ENCODE peak calls at places on chromosomes 2 and 18, in nine cellular contexts. V is Kasumi-1; I is GM12891; R is PC-3; W is stimulated activated CD4-positive, alpha-beta T cell treated with anti-CD3 and anti-CD28 coated beads, Interleukin-15, amount 100 ng/mL, for 24 hours; P is esophagus squamous epithelium; L is Calu3; Q is nucleus accumbens; J is K562. Z is an unnamed sample.

GRCh38 chr2:234406085-234406484 is 90.8 kb downstream of the ARL4C start:
- DNase-seq in V (no peak), I (no peak), R (peak; percentile 25), W (no peak), P (no peak), L (no peak), Q (no peak), J (no peak), Z (no peak)

GRCh38 chr2:3269425-3270094 is 108.1 kb downstream of the EIPR1 start:
- DNase-seq in V (no peak), I (no peak), R (no peak), W (no peak), P (no peak), L (no peak), Q (no peak), J (no peak), Z (no peak)

GRCh38 chr2:43142921-43143438 is 83.4 kb downstream of the ZFP36L2 start:
- DNase-seq in V (peak; percentile 19), I (no peak), R (no peak), W (peak; percentile 55), P (no peak), L (peak; percentile 38), Q (no peak), J (peak; percentile 53), Z (no peak)

GRCh38 chr2:100291152-100291970 is 30.9 kb downstream of the LONRF2 start:
- DNase-seq in V (peak; percentile 84), I (no peak), R (peak; percentile 92), W (peak; percentile 75), P (no peak), L (peak; percentile 85), Q (peak; percentile 13), J (peak; percentile 90), Z (peak; percentile 86)

GRCh38 chr2:1586946-1587840 is 157.1 kb downstream of the PXDN start:
- DNase-seq in V (no peak), I (no peak), R (peak; percentile 58), W (no peak), P (no peak), L (peak; percentile 32), Q (no peak), J (no peak), Z (no peak)

GRCh38 chr18:37408676-37409305 is 156.8 kb downstream of the CELF4 start:
- DNase-seq in V (no peak), I (no peak), R (no peak), W (no peak), P (no peak), L (no peak), Q (no peak), J (no peak), Z (no peak)

GRCh38 chr2:15388406-15389325 is 172.5 kb downstream of the NBAS start:
- DNase-seq in V (no peak), I (no peak), R (peak; percentile 10), W (no peak), P (no peak), L (no peak), Q (no peak), J (no peak), Z (no peak)

GRCh38 chr2:73258913-73259215 is 24.8 kb downstream of the CCT7 start:
- DNase-seq in V (no peak), I (no peak), R (no peak), W (no peak), P (no peak), L (no peak), Q (no peak), J (no peak), Z (no peak)

GRCh38 chr2:3302751-3303582 is 74.7 kb downstream of the EIPR1 start:
- DNase-seq in V (no peak), I (no peak), R (no peak), W (no peak), P (no peak), L (no peak), Q (no peak), J (no peak), Z (no peak)

GRCh38 chr2:9806298-9806610 is 37.0 kb upstream of the TAF1B start:
- DNase-seq in V (no peak), I (no peak), R (no peak), W (no peak), P (no peak), L (no peak), Q (no peak), J (no peak), Z (no peak)

GRCh38 chr2:214839464-214839863 is 30.0 kb upstream of the BARD1 start:
- DNase-seq in V (peak; percentile 0), I (no peak), R (no peak), W (no peak), P (no peak), L (no peak), Q (no peak), J (no peak), Z (no peak)

GRCh38 chr2:88880441-88880953 is 189.0 kb downstream of the RPIA start:
- DNase-seq in V (peak; percentile 78), I (no peak), R (peak; percentile 72), W (peak; percentile 25), P (no peak), L (peak; percentile 61), Q (no peak), J (peak; percentile 49), Z (peak; percentile 78)

GRCh38 chr2:209125291-209125690 is 298.6 kb upstream of the MAP2 start:
- DNase-seq in V (no peak), I (no peak), R (no peak), W (no peak), P (no peak), L (no peak), Q (no peak), J (no peak), Z (no peak)

GRCh38 chr2:48515588-48515987 is 14.4 kb upstream of the STON1 start:
- DNase-seq in V (no peak), I (no peak), R (no peak), W (no peak), P (no peak), L (no peak), Q (no peak), J (no peak), Z (no peak)

Z was measured in A673.